ENCODE peak calls at places on chromosomes 6 and 20, in nine cellular contexts. C, M, X, S, T, N, P, Z and D are unnamed samples.
A peak's percentile ranks its signal among the peaks of the same experiment; 100 is the strongest.

GRCh38 chr6:25248100-25248499 is 31.1 kb upstream of the CARMIL1 start:
- DNase-seq in C (no peak), M (no peak), X (no peak), S (no peak), T (no peak), N (no peak), P (no peak), Z (peak; percentile 47), D (no peak)

GRCh38 chr6:158999154-158999668 is 791 bp downstream of the RSPH3 start:
- DNase-seq in C (no peak), M (peak; percentile 91), X (no peak), S (peak; percentile 34), T (no peak), N (no peak), P (no peak), Z (peak; percentile 11), D (peak; percentile 21)

GRCh38 chr20:31705598-31706597 is 16.8 kb downstream of the BCL2L1 start:
- DNase-seq in C (no peak), M (no peak), X (no peak), S (no peak), T (no peak), N (no peak), P (no peak), Z (no peak), D (no peak)

GRCh38 chr6:50724381-50725124 is 11.2 kb downstream of the TFAP2D start:
- DNase-seq in C (no peak), M (no peak), X (no peak), S (no peak), T (no peak), N (no peak), P (no peak), Z (no peak), D (no peak)

GRCh38 chr6:26331809-26332226 is 33.2 kb upstream of the BTN3A2 start:
- DNase-seq in C (no peak), M (no peak), X (no peak), S (no peak), T (no peak), N (no peak), P (no peak), Z (no peak), D (no peak)

GRCh38 chr6:134358320-134358719 is 40.4 kb upstream of the SGK1 start:
- DNase-seq in C (no peak), M (no peak), X (no peak), S (no peak), T (no peak), N (no peak), P (no peak), Z (peak; percentile 74), D (peak; percentile 13)

GRCh38 chr6:63805808-63806572 is 170.4 kb downstream of the PHF3 start:
- DNase-seq in C (peak; percentile 87), M (no peak), X (no peak), S (no peak), T (no peak), N (no peak), P (no peak), Z (peak; percentile 92), D (peak; percentile 84)

GRCh38 chr20:11777861-11778570 is 139.7 kb upstream of the BTBD3 start:
- DNase-seq in C (no peak), M (no peak), X (no peak), S (no peak), T (no peak), N (no peak), P (no peak), Z (peak; percentile 25), D (peak; percentile 79)

GRCh38 chr6:156175971-156176421 is 601.2 kb upstream of the ARID1B start:
- DNase-seq in C (no peak), M (no peak), X (no peak), S (peak; percentile 44), T (no peak), N (no peak), P (no peak), Z (no peak), D (peak; percentile 24)

GRCh38 chr6:3768502-3768901 is 17.0 kb upstream of the PXDC1 start:
- DNase-seq in C (no peak), M (no peak), X (no peak), S (no peak), T (no peak), N (no peak), P (no peak), Z (no peak), D (no peak)

GRCh38 chr6:144439016-144439415 is 153.9 kb downstream of the UTRN start:
- DNase-seq in C (no peak), M (no peak), X (no peak), S (no peak), T (no peak), N (no peak), P (no peak), Z (no peak), D (no peak)

GRCh38 chr6:20473518-20473917 is 60.7 kb upstream of the CDKAL1 start:
- DNase-seq in C (no peak), M (no peak), X (no peak), S (no peak), T (no peak), N (no peak), P (no peak), Z (no peak), D (no peak)

GRCh38 chr20:57957397-57958049 is 247.7 kb upstream of the PMEPA1 start:
- DNase-seq in C (no peak), M (no peak), X (no peak), S (no peak), T (no peak), N (no peak), P (no peak), Z (no peak), D (no peak)

GRCh38 chr6:144559865-144560603 is 274.9 kb downstream of the UTRN start:
- DNase-seq in C (no peak), M (no peak), X (no peak), S (no peak), T (no peak), N (no peak), P (no peak), Z (peak; percentile 25), D (peak; percentile 65)

GRCh38 chr6:87151786-87152527 is 3.4 kb upstream of the ZNF292 start:
- DNase-seq in C (no peak), M (peak; percentile 92), X (peak; percentile 54), S (peak; percentile 27), T (peak; percentile 42), N (peak; percentile 78), P (peak; percentile 77), Z (peak; percentile 58), D (peak; percentile 51)

GRCh38 chr6:144898052-144898689 is 613.0 kb downstream of the UTRN start:
- DNase-seq in C (no peak), M (no peak), X (no peak), S (no peak), T (no peak), N (no peak), P (no peak), Z (peak; percentile 26), D (no peak)